ENCODE peak calls at places on chromosome 6, in six cellular contexts. X is neural crest cell, J is GDM1, W is HCT116, N is MCF 10A, I is foreskin fibroblast. S is an unnamed sample.
A peak's percentile ranks its signal among the peaks of the same experiment; 100 is the strongest.

GRCh38 chr6:72861059-72861458 is 239.2 kb downstream of the KCNQ5 start:
- DNase-seq in X (no peak), J (no peak), W (no peak), N (no peak), I (peak; percentile 16), S (no peak)

GRCh38 chr6:150503586-150504339 is 95.9 kb upstream of the PLEKHG1 start:
- DNase-seq in X (no peak), J (no peak), W (no peak), N (no peak), I (no peak), S (no peak)

GRCh38 chr6:5471637-5472430 is 210.5 kb downstream of the FARS2 start:
- DNase-seq in X (peak; percentile 33), J (no peak), W (no peak), N (no peak), I (no peak), S (no peak)

GRCh38 chr6:19536838-19537237 is 300.3 kb upstream of the ID4 start:
- DNase-seq in X (no peak), J (no peak), W (no peak), N (peak; percentile 68), I (no peak), S (no peak)

GRCh38 chr6:21752054-21752811 is 158.7 kb downstream of the SOX4 start:
- DNase-seq in X (no peak), J (no peak), W (no peak), N (no peak), I (peak; percentile 17), S (no peak)

GRCh38 chr6:29414588-29414987 is at the start of gene OR12D1:
- DNase-seq in X (no peak), J (no peak), W (peak; percentile 16), N (peak; percentile 40), I (no peak), S (no peak)

GRCh38 chr6:431986-432385 is 40.4 kb downstream of the IRF4 start:
- DNase-seq in X (no peak), J (no peak), W (no peak), N (no peak), I (no peak), S (no peak)

GRCh38 chr6:170094686-170095272 is 196.1 kb downstream of the DLL1 start:
- DNase-seq in X (no peak), J (no peak), W (no peak), N (no peak), I (no peak), S (no peak)

GRCh38 chr6:15421945-15422733 is 176.3 kb downstream of the JARID2 start:
- DNase-seq in X (no peak), J (no peak), W (no peak), N (no peak), I (no peak), S (no peak)

GRCh38 chr6:150200428-150201105 is 57.7 kb downstream of the PPP1R14C start:
- DNase-seq in X (no peak), J (no peak), W (no peak), N (no peak), I (no peak), S (no peak)

GRCh38 chr6:132964868-132965382 is 150.6 kb downstream of the RPS12 start:
- DNase-seq in X (no peak), J (no peak), W (no peak), N (no peak), I (peak; percentile 7), S (no peak)

GRCh38 chr6:10332121-10332520 is 82.8 kb downstream of the TFAP2A start:
- DNase-seq in X (no peak), J (no peak), W (no peak), N (no peak), I (no peak), S (no peak)

S was measured in left lung.